ENCODE peak calls at places on chromosomes 13 and 19, in five cellular contexts. Y, G, L, R and J are unnamed samples. For H3K4me1, the result is how much of the 10 kb centered on the place peaks cover.

GRCh38 chr19:6065685-6066365 is 44.5 kb downstream of the RFX2 start:
- DNase-seq in L (peak), Y (no peak), R (peak), G (peak), J (no peak)

GRCh38 chr13:23743717-23744116 is 145.5 kb downstream of the MIPEP start:
- DNase-seq in R (no peak), G (no peak), L (no peak), Y (no peak), J (no peak)

GRCh38 chr13:97067342-97067895 is 73.1 kb upstream of the OXGR1 start:
- DNase-seq in L (no peak), R (no peak), Y (no peak), G (no peak), J (no peak)

GRCh38 chr13:21625366-21625765 is 21.4 kb upstream of the MICU2 start:
- DNase-seq in Y (no peak), L (no peak), G (no peak), R (peak), J (no peak)

GRCh38 chr13:43240278-43240677 is 216.9 kb downstream of the DNAJC15 start:
- DNase-seq in L (no peak), R (no peak), G (no peak), Y (no peak), J (no peak)

GRCh38 chr19:32256341-32256975 is 89.0 kb upstream of the ZNF507 start:
- DNase-seq in G (no peak), R (no peak), Y (no peak), L (no peak), J (no peak)

GRCh38 chr19:33214621-33215020 is 11.0 kb downstream of the SLC7A10 start:
- DNase-seq in Y (no peak), L (no peak), G (no peak), R (peak), J (no peak)

GRCh38 chr19:17779281-17779930 is 15.5 kb upstream of the B3GNT3 start:
- DNase-seq in L (peak), G (no peak), R (peak), Y (no peak), J (peak)

GRCh38 chr13:76860706-76861105 is 25.5 kb downstream of the KCTD12 start:
- DNase-seq in G (no peak), L (no peak), R (no peak), Y (no peak), J (no peak)

GRCh38 chr13:49627831-49628652 is at the start of gene ARL11:
- DNase-seq in R (peak), G (peak), L (peak), Y (no peak), J (peak)

GRCh38 chr19:54172764-54173699 is at the start of gene TMC4:
- DNase-seq in R (peak), L (no peak), G (no peak), Y (no peak), J (no peak)

GRCh38 chr13:98089246-98089645 is 53.6 kb upstream of the FARP1 start:
- DNase-seq in R (no peak), L (no peak), Y (no peak), G (no peak), J (no peak)

GRCh38 chr19:30175987-30176386 is 196.2 kb upstream of the ZNF536 start:
- DNase-seq in R (no peak), L (no peak), Y (no peak), G (no peak), J (no peak)

GRCh38 chr19:31418055-31418454 is 68.8 kb upstream of the TSHZ3 start:
- DNase-seq in G (no peak), Y (no peak), L (no peak), R (no peak), J (no peak)

GRCh38 chr19:37931941-37932655 is 25.1 kb downstream of the SIPA1L3 start:
- DNase-seq in Y (peak), G (no peak), R (peak), L (peak), J (peak)

GRCh38 chr13:40666058-40666904 is at the start of gene FOXO1:
- DNase-seq in G (peak), Y (peak), L (peak), R (peak), J (peak)
- H3K4me1 ChIP-seq in G (under half), Y (under half), L (under half), R (under half), J (under half)

GRCh38 chr19:52066258-52066866 is 17.7 kb upstream of the ZNF432 start:
- DNase-seq in L (no peak), G (no peak), R (no peak), Y (no peak), J (no peak)
- H3K4me3 ChIP-seq in L (no peak), G (peak), R (no peak), Y (peak), J (peak)

DNA sequence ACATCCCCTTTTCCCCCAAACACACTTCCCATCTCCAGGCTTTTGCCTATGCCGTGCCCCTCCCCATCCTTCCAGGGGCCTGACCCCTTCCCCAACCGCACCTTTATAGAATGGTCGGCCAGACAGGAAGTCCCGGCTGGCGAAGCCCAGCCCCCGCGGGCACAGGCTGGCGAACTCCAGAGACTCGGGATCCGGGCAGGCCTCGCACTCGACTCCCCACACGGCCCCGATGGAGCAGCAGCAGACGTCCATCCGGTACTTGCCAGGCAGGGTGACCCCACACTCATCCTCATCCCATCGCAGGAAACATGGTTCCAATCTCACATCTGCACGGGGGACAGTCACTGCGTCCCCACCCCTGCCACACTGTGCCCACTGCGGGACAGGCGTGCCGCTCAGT is 25.7 kb downstream of the FBN3 start:
- DNase-seq in Y (no peak), L (no peak), G (no peak), R (no peak), J (no peak)
- H3K4me1 ChIP-seq in Y (under half), L (under half), G (under half), R (under half), J (under half)

DNA sequence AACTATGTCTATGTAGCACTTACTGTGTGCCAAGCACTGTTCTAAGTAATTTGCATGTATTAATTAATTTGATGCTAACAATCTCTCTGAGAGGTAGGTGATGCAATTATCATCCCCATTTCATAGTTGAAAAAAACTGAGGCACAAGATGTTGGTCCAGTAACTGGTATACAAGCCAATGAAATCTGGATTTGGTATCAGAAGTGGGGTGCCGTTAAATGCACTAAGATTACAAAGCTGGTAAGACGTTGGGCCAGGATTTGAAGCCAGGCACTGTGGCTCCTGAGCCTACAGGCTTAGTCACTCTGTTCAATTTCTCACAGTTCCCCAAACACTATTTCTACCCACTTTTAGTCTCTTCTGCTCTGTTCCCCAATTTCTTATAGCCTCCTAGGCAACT is 70.4 kb upstream of the CACNA1A start:
- DNase-seq in R (no peak), Y (no peak), G (no peak), L (no peak), J (no peak)
- H3K4me3 ChIP-seq in R (no peak), Y (no peak), G (no peak), L (no peak), J (no peak)